ENCODE peak calls at places on chromosomes 12 and 14, in eight cellular contexts. L, Y, H, R, N, U, B and X are unnamed samples.

GRCh38 chr12:88993655-88994054 is 358.6 kb downstream of the DUSP6 start:
- DNase-seq in L (peak; percentile 48), Y (no peak), H (no peak), R (peak; percentile 54), N (peak; percentile 48), U (peak; percentile 55), B (no peak), X (peak; percentile 17)

GRCh38 chr12:75760481-75761324 is 249.3 kb upstream of the KRR1 start:
- DNase-seq in L (no peak), Y (no peak), H (no peak), R (no peak), N (no peak), U (no peak), B (no peak), X (no peak)

GRCh38 chr14:67820428-67820881 is 876 bp downstream of the RAD51B start:
- DNase-seq in L (no peak), Y (no peak), H (no peak), R (no peak), N (no peak), U (no peak), B (no peak), X (no peak)

GRCh38 chr14:75751291-75751690 is 90.2 kb downstream of the TTLL5 start:
- DNase-seq in L (no peak), Y (no peak), H (no peak), R (no peak), N (no peak), U (no peak), B (no peak), X (no peak)

GRCh38 chr14:89621009-89621421 is 204.0 kb upstream of the FOXN3 start:
- DNase-seq in L (no peak), Y (no peak), H (no peak), R (no peak), N (no peak), U (no peak), B (no peak), X (peak; percentile 42)

GRCh38 chr12:131454418-131455217 is 256.3 kb upstream of the SFSWAP start:
- DNase-seq in L (no peak), Y (peak; percentile 37), H (peak; percentile 73), R (peak; percentile 20), N (no peak), U (peak; percentile 3), B (no peak), X (peak; percentile 82)

GRCh38 chr12:1936406-1937320 is 18.2 kb upstream of the CACNA2D4 start:
- DNase-seq in L (peak; percentile 50), Y (peak; percentile 73), H (no peak), R (peak; percentile 79), N (no peak), U (peak; percentile 93), B (peak; percentile 70), X (no peak)

GRCh38 chr14:60758875-60759274 is 24.3 kb downstream of the MNAT1 start:
- DNase-seq in L (no peak), Y (no peak), H (no peak), R (no peak), N (no peak), U (no peak), B (no peak), X (peak; percentile 13)

GRCh38 chr14:105258846-105259245 is 10.5 kb downstream of the BTBD6 start:
- DNase-seq in L (no peak), Y (no peak), H (no peak), R (no peak), N (no peak), U (no peak), B (no peak), X (no peak)

GRCh38 chr12:124543052-124543590 is 24.3 kb downstream of the NCOR2 start:
- DNase-seq in L (no peak), Y (no peak), H (no peak), R (no peak), N (no peak), U (no peak), B (no peak), X (peak; percentile 68)

GRCh38 chr14:104935026-104935650 is 10.5 kb downstream of the PLD4 start:
- DNase-seq in L (no peak), Y (no peak), H (no peak), R (no peak), N (no peak), U (no peak), B (no peak), X (peak; percentile 7)

GRCh38 chr12:69688496-69689427 is 10.3 kb downstream of the BEST3 start:
- DNase-seq in L (peak; percentile 77), Y (peak; percentile 30), H (peak; percentile 8), R (no peak), N (peak; percentile 87), U (no peak), B (peak; percentile 80), X (no peak)

GRCh38 chr12:63820427-63820826 is 24.1 kb upstream of the SRGAP1 start:
- DNase-seq in L (no peak), Y (no peak), H (no peak), R (no peak), N (no peak), U (no peak), B (no peak), X (no peak)

GRCh38 chr12:25052191-25053020 is 103.5 kb upstream of the BCAT1 start:
- DNase-seq in L (no peak), Y (no peak), H (no peak), R (no peak), N (no peak), U (peak; percentile 29), B (no peak), X (peak; percentile 53)

GRCh38 chr12:130649101-130649571 is 67.0 kb downstream of the RIMBP2 start:
- DNase-seq in L (no peak), Y (no peak), H (no peak), R (no peak), N (no peak), U (no peak), B (no peak), X (no peak)

GRCh38 chr12:16524378-16524777 is 81.6 kb downstream of the LMO3 start:
- DNase-seq in L (no peak), Y (no peak), H (no peak), R (no peak), N (no peak), U (no peak), B (no peak), X (no peak)